ENCODE peak calls at places on chromosomes 4 and X, in four cellular contexts. W is left lung, N is psoas muscle, S is GM23338. G is an unnamed sample.

GRCh38 chrX:132292753-132293152 is 73.5 kb upstream of the RAP2C start:
- DNase-seq in W (no peak), N (no peak), S (peak; percentile 63), G (no peak)

GRCh38 chr4:40710484-40711269 is 39.1 kb upstream of the NSUN7 start:
- DNase-seq in W (no peak), N (no peak), S (no peak), G (no peak)

GRCh38 chr4:24642941-24643628 is 58.7 kb upstream of the DHX15 start:
- DNase-seq in W (no peak), N (no peak), S (no peak), G (no peak)

GRCh38 chr4:93814722-93815121 is 13.8 kb upstream of the ATOH1 start:
- DNase-seq in W (no peak), N (no peak), S (peak; percentile 41), G (no peak)

GRCh38 chr4:75004755-75005668 is 72.1 kb downstream of the PARM1 start:
- DNase-seq in W (peak; percentile 55), N (peak; percentile 88), S (no peak), G (no peak)

GRCh38 chr4:158015241-158015640 is 157.6 kb downstream of the GASK1B start:
- DNase-seq in W (no peak), N (no peak), S (no peak), G (no peak)

GRCh38 chrX:71859637-71860036 is 51.0 kb upstream of the NHSL2 start:
- DNase-seq in W (no peak), N (no peak), S (peak; percentile 71), G (no peak)

GRCh38 chrX:133513116-133513515 is 97.8 kb upstream of the GPC4 start:
- DNase-seq in W (no peak), N (no peak), S (no peak), G (no peak)

GRCh38 chr4:26081795-26082498 is 167.9 kb downstream of the SMIM20 start:
- DNase-seq in W (no peak), N (no peak), S (peak; percentile 84), G (no peak)

GRCh38 chr4:94550851-94551250 is 99.1 kb downstream of the PDLIM5 start:
- DNase-seq in W (no peak), N (no peak), S (no peak), G (no peak)

GRCh38 chrX:153969125-153969903 is 2.3 kb downstream of the HCFC1 start:
- DNase-seq in W (no peak), N (no peak), S (no peak), G (no peak)

GRCh38 chrX:41823402-41823801 is 99.4 kb downstream of the GPR82 start:
- DNase-seq in W (no peak), N (no peak), S (no peak), G (no peak)

GRCh38 chrX:1385251-1385794 is 6.6 kb downstream of the SLC25A6 start:
- DNase-seq in W (peak; percentile 35), N (peak; percentile 49), S (no peak), G (no peak)

GRCh38 chr4:163380703-163381102 is 37.0 kb downstream of the NPY5R start:
- DNase-seq in W (no peak), N (no peak), S (no peak), G (no peak)

GRCh38 chrX:130110379-130111219 is at the start of gene ELF4:
- DNase-seq in W (peak; percentile 85), N (no peak), S (peak; percentile 44), G (no peak)

GRCh38 chrX:155056877-155057792 is 13.8 kb downstream of the CMC4 start:
- DNase-seq in W (peak; percentile 82), N (peak; percentile 77), S (peak; percentile 76), G (peak; percentile 79)

GRCh38 chr4:186473933-186474332 is 81.4 kb downstream of the MTNR1A start:
- DNase-seq in W (no peak), N (no peak), S (no peak), G (no peak)
- TF ChIP-seq CTCF in W (no peak), N (no peak), S (no peak), G (no peak)

GRCh38 chr4:182143822-182144620 is 99.2 kb upstream of the TENM3 start:
- DNase-seq in W (peak; percentile 76), N (no peak), S (peak; percentile 87), G (no peak)
- H3K4me3 ChIP-seq in W (peak overlapping the region; percentile 36), N (peak overlapping the region; percentile 78), S (peak overlapping the region; percentile 88), G (peak overlapping the region; percentile 83)

DNA sequence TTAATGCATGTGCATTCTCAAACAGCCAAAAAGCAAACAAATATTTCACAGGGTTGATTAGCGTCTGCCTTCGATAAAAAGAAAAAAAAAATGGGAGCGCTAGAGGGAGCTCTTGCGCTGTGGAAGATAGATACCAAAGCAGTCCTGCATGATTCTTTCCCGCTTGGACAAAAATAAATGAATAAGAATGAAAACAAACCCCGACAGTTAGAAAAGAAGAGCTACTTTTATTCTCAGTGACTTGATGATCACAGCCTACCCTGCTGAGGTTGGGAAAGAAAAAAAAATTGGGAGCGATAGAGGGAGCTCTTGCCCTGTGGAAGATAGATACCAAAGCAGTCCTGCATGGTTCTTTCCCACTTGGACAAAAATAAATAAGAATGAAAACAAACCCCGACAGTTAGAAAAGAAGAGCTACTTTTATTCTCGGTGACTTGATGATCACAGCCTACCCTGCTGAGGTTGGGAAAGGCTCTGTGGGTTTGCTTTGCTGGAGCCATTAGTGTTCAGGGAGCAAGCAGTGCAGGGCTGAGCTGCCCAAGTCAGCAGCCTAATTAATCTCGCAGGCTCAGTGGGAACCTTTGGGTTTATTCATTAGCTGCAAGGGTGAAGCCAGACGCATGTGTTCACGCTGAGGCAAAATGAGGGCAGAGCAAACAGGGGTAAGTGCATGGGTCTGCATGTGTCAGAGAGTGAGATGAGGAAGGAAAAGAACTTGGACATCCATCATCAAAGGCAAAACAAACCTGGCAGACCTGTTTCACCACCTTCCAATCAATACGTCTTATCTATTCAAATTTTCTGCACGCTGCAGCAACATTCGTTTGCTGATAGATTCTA is 249.3 kb upstream of the PRKX start:
- DNase-seq in W (no peak), N (no peak), S (peak; percentile 62), G (no peak)
- H3K27ac ChIP-seq in W (no peak overlapping the region), N (no peak overlapping the region), S (no peak overlapping the region), G (no peak overlapping the region)

GRCh38 chr4:12595986-12596385 is 888.2 kb downstream of the RAB28 start:
- DNase-seq in W (no peak), N (no peak), S (peak; percentile 42), G (no peak)
- TF ChIP-seq CTCF in W (no peak), N (no peak), S (peak; percentile 57), G (no peak)

G was measured in coronary artery.